ENCODE peak calls at places on chromosomes 5 and 9, in five cellular contexts. One of them, this sample, is unnamed.

GRCh38 chr9:92759990-92760893 is 4.4 kb downstream of the BICD2 start:
- DNase-seq in testis: peak; percentile 91
- DNase-seq in kidney epithelial cell: no peak
- DNase-seq in HCT116: no peak
- DNase-seq in adipocyte: no peak
- DNase-seq in this sample: peak; percentile 78

GRCh38 chr5:135829681-135830383 is 4.6 kb upstream of the SLC25A48 start:
- DNase-seq in testis: peak; percentile 88
- DNase-seq in kidney epithelial cell: peak; percentile 4
- DNase-seq in HCT116: peak; percentile 63
- DNase-seq in adipocyte: peak; percentile 80
- DNase-seq in this sample: peak; percentile 36

GRCh38 chr5:170486366-170486765 is 17.5 kb upstream of the KCNIP1 start:
- DNase-seq in testis: no peak
- DNase-seq in kidney epithelial cell: no peak
- DNase-seq in HCT116: no peak
- DNase-seq in adipocyte: no peak
- DNase-seq in this sample: no peak

GRCh38 chr9:129763235-129763917 is 10.5 kb upstream of the PTGES start:
- DNase-seq in testis: no peak
- DNase-seq in kidney epithelial cell: no peak
- DNase-seq in HCT116: no peak
- DNase-seq in adipocyte: peak; percentile 89
- DNase-seq in this sample: no peak

GRCh38 chr5:180370861-180371641 is 17.9 kb upstream of the GFPT2 start:
- DNase-seq in testis: no peak
- DNase-seq in kidney epithelial cell: no peak
- DNase-seq in HCT116: no peak
- DNase-seq in adipocyte: no peak
- DNase-seq in this sample: no peak

GRCh38 chr5:179438041-179438441 is 92.8 kb upstream of the ADAMTS2 start:
- DNase-seq in testis: peak; percentile 63
- DNase-seq in kidney epithelial cell: no peak
- DNase-seq in HCT116: no peak
- DNase-seq in adipocyte: no peak
- DNase-seq in this sample: no peak

GRCh38 chr5:56128166-56128565 is 105.0 kb downstream of the ANKRD55 start:
- DNase-seq in testis: no peak
- DNase-seq in kidney epithelial cell: no peak
- DNase-seq in HCT116: no peak
- DNase-seq in adipocyte: no peak
- DNase-seq in this sample: no peak

GRCh38 chr9:11319477-11320060 is 706.8 kb upstream of the PTPRD start:
- DNase-seq in testis: peak; percentile 30
- DNase-seq in kidney epithelial cell: no peak
- DNase-seq in HCT116: no peak
- DNase-seq in adipocyte: peak; percentile 6
- DNase-seq in this sample: no peak

GRCh38 chr5:171888051-171888481 is 102.4 kb downstream of the SMIM23 start:
- DNase-seq in testis: no peak
- DNase-seq in kidney epithelial cell: no peak
- DNase-seq in HCT116: no peak
- DNase-seq in adipocyte: no peak
- DNase-seq in this sample: no peak

GRCh38 chr5:76544268-76544926 is 78.8 kb downstream of the F2RL2 start:
- DNase-seq in testis: peak; percentile 52
- DNase-seq in kidney epithelial cell: no peak
- DNase-seq in HCT116: peak; percentile 31
- DNase-seq in adipocyte: no peak
- DNase-seq in this sample: no peak

GRCh38 chr9:99565203-99565602 is 256.5 kb upstream of the NR4A3 start:
- DNase-seq in testis: no peak
- DNase-seq in kidney epithelial cell: no peak
- DNase-seq in HCT116: no peak
- DNase-seq in adipocyte: no peak
- DNase-seq in this sample: peak; percentile 66

GRCh38 chr9:37952731-37953130 is 48.8 kb upstream of the SLC25A51 start:
- DNase-seq in testis: no peak
- DNase-seq in kidney epithelial cell: no peak
- DNase-seq in HCT116: no peak
- DNase-seq in adipocyte: peak; percentile 41
- DNase-seq in this sample: no peak

GRCh38 chr9:87076825-87077224 is 129.5 kb upstream of the GAS1 start:
- DNase-seq in testis: no peak
- DNase-seq in kidney epithelial cell: no peak
- DNase-seq in HCT116: no peak
- DNase-seq in adipocyte: no peak
- DNase-seq in this sample: no peak

GRCh38 chr9:73133921-73134407 is 17.7 kb upstream of the ANXA1 start:
- DNase-seq in testis: no peak
- DNase-seq in kidney epithelial cell: no peak
- DNase-seq in HCT116: no peak
- DNase-seq in adipocyte: peak; percentile 15
- DNase-seq in this sample: no peak

GRCh38 chr9:98860871-98861293 is 53.4 kb downstream of the GALNT12 start:
- DNase-seq in testis: peak; percentile 35
- DNase-seq in kidney epithelial cell: no peak
- DNase-seq in HCT116: no peak
- DNase-seq in adipocyte: peak; percentile 96
- DNase-seq in this sample: peak; percentile 88

GRCh38 chr5:911601-912000 is 18.9 kb downstream of the TRIP13 start:
- DNase-seq in testis: no peak
- DNase-seq in kidney epithelial cell: no peak
- DNase-seq in HCT116: peak; percentile 55
- DNase-seq in adipocyte: no peak
- DNase-seq in this sample: no peak

GRCh38 chr9:79660615-79661014 is 88.8 kb downstream of the TLE4 start:
- DNase-seq in testis: no peak
- DNase-seq in kidney epithelial cell: no peak
- DNase-seq in HCT116: no peak
- DNase-seq in adipocyte: no peak
- DNase-seq in this sample: no peak

GRCh38 chr9:78618735-78619134 is 321.8 kb downstream of the PSAT1 start:
- DNase-seq in testis: no peak
- DNase-seq in kidney epithelial cell: no peak
- DNase-seq in HCT116: no peak
- DNase-seq in adipocyte: no peak
- DNase-seq in this sample: no peak

GRCh38 chr9:35732185-35733108 is at the start of the genes CREB3 and TLN1:
- DNase-seq in testis: peak; percentile 98
- DNase-seq in kidney epithelial cell: peak; percentile 95
- DNase-seq in HCT116: peak; percentile 97
- DNase-seq in adipocyte: peak; percentile 99
- DNase-seq in this sample: peak; percentile 97

DNA sequence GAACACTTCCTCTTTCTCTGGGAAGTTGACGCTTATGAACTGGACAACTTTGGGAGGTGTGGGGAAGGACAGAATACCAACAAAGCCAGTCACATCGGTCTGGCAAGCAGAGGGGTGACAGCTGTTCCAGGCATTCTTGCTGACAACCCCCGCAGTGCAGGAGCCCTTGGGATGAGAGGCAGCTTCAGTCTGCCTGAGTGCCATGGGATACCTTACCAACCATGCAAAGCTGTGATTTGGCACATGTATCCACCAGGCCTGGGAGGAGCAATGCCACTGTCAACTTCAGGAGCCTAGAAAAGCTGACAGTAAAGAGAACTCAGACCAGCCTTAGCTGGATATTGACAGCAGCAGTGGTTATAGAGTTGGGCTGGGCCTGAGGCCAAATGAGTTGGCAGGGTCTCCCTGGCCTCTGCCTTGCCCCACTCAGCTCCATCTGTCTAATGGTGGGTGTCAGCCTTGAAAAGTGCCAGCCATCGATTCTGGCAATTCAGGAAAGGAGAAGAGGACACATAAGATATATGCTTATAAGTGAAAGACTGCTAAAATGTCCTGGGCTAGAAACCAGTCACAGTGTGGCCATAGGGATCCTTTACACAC is 10.0 kb upstream of the PLPPR1 start:
- DNase-seq in testis: no peak
- DNase-seq in kidney epithelial cell: no peak
- DNase-seq in HCT116: no peak
- DNase-seq in adipocyte: no peak
- DNase-seq in this sample: no peak
- H3K4me3 ChIP-seq in testis: no peak overlapping the region
- H3K4me3 ChIP-seq in kidney epithelial cell: no peak overlapping the region
- H3K4me3 ChIP-seq in HCT116: no peak overlapping the region
- H3K4me3 ChIP-seq in adipocyte: no peak overlapping the region
- H3K4me3 ChIP-seq in this sample: no peak overlapping the region

GRCh38 chr5:73437126-73438047 is 11.2 kb downstream of the FOXD1 start:
- DNase-seq in testis: no peak
- DNase-seq in kidney epithelial cell: peak; percentile 49
- DNase-seq in HCT116: peak; percentile 48
- DNase-seq in adipocyte: peak; percentile 76
- DNase-seq in this sample: no peak

GRCh38 chr5:73434921-73435320 is 13.7 kb downstream of the FOXD1 start:
- DNase-seq in testis: no peak
- DNase-seq in kidney epithelial cell: no peak
- DNase-seq in HCT116: no peak
- DNase-seq in adipocyte: no peak
- DNase-seq in this sample: no peak

GRCh38 chr5:73438048-73438896 is 10.3 kb downstream of the FOXD1 start:
- DNase-seq in testis: no peak
- DNase-seq in kidney epithelial cell: no peak
- DNase-seq in HCT116: no peak
- DNase-seq in adipocyte: peak; percentile 24
- DNase-seq in this sample: no peak

GRCh38 chr5:73435640-73436534 is 12.7 kb downstream of the FOXD1 start:
- DNase-seq in testis: no peak
- DNase-seq in kidney epithelial cell: no peak
- DNase-seq in HCT116: no peak
- DNase-seq in adipocyte: no peak
- DNase-seq in this sample: no peak

DNA sequence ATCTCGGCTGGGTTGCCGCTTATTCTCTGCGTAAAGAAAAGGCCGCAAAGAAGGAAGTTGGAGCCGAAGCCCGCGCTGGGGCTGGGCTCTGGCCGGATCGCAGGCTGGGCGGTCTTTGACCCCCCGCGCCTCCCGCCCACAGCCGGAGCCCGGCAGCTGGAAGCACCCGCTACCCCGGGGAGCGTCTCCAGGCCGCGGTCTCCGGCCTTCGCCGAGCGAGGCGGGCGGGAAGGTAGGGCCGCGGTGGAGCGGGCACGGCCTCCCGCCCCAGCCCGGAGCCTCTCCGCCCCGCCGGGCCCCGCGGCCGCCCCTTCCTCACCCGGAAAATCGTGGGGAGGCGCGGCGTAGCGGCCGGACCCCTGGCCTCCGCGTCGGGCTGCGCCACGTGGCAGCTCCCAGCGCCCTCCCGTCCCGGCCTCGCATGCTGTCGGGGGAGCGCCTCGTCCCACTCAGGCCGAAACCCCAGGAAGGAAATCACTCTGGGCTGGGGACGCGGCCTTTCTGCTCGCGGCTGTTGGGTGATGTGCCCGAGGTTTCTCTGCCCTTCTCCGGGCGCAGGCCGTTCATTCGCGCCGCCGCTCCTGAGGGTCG is 11.9 kb downstream of the FOXD1 start:
- DNase-seq in testis: no peak
- DNase-seq in kidney epithelial cell: no peak
- DNase-seq in HCT116: no peak
- DNase-seq in adipocyte: no peak
- DNase-seq in this sample: no peak
- H3K4me3 ChIP-seq in testis: peak overlapping the region; percentile 39
- H3K4me3 ChIP-seq in kidney epithelial cell: peak overlapping the region; percentile 46
- H3K4me3 ChIP-seq in HCT116: no peak overlapping the region
- H3K4me3 ChIP-seq in adipocyte: no peak overlapping the region
- H3K4me3 ChIP-seq in this sample: no peak overlapping the region

GRCh38 chr9:89498845-89499480 is 1.1 kb upstream of the SEMA4D start:
- DNase-seq in testis: no peak
- DNase-seq in kidney epithelial cell: no peak
- DNase-seq in HCT116: no peak
- DNase-seq in adipocyte: no peak
- DNase-seq in this sample: no peak
- H3K4me3 ChIP-seq in testis: no peak overlapping the region
- H3K4me3 ChIP-seq in kidney epithelial cell: no peak overlapping the region
- H3K4me3 ChIP-seq in HCT116: no peak overlapping the region
- H3K4me3 ChIP-seq in adipocyte: no peak overlapping the region
- H3K4me3 ChIP-seq in this sample: no peak overlapping the region

DNA sequence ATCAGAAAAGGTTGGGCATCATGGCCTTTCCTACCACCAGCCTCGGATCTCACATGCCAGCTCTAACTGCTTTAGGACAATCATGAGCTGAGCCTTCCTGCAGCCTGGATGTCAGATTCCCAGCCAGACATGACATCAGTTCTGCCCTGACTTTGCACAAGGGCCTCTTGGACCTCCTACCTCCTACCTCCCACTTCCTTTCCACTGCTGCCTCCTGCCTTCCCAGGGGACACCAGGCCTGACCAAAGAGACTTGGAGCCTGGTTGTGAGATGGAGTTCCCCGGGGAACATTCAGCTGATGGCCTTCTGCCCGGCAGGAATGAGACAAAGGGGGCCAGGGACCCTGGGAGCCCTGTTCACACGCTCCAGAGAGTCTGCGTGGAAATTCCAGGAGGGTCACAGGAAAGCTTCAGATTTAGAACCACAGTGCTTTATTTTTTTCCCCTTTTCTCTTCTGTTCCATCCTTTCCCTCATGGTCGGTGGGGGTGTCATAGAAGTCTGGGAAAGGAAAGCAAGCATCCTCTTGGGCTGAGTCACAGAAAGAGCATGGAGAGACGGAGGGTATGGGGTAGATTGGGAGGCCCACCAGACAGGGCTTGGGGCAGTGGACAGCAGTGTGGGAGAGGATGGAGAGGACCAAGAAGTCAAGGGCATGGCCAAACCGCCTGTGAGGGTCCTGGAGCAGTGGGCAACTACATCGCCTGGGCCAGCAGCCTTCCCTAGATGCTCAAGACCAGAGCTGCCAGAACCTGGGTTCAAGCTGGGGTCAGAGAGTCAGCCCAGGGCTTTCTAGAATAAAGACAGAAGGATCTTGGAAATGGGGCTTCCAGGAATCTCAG is 35.5 kb upstream of the IL17B start:
- DNase-seq in testis: no peak
- DNase-seq in kidney epithelial cell: no peak
- DNase-seq in HCT116: no peak
- DNase-seq in adipocyte: peak; percentile 56
- DNase-seq in this sample: peak; percentile 81
- H3K4me3 ChIP-seq in testis: no peak overlapping the region
- H3K4me3 ChIP-seq in kidney epithelial cell: no peak overlapping the region
- H3K4me3 ChIP-seq in HCT116: no peak overlapping the region
- H3K4me3 ChIP-seq in adipocyte: no peak overlapping the region
- H3K4me3 ChIP-seq in this sample: no peak overlapping the region

GRCh38 chr9:33159058-33159759 is 7.9 kb downstream of the B4GALT1 start:
- DNase-seq in testis: peak; percentile 81
- DNase-seq in kidney epithelial cell: no peak
- DNase-seq in HCT116: no peak
- DNase-seq in adipocyte: peak; percentile 56
- DNase-seq in this sample: peak; percentile 73
- H3K4me3 ChIP-seq in testis: no peak overlapping the region
- H3K4me3 ChIP-seq in kidney epithelial cell: no peak overlapping the region
- H3K4me3 ChIP-seq in HCT116: no peak overlapping the region
- H3K4me3 ChIP-seq in adipocyte: peak overlapping the region; percentile 68
- H3K4me3 ChIP-seq in this sample: peak overlapping the region; percentile 14

GRCh38 chr5:178121450-178122276 is 8.3 kb downstream of the N4BP3 start:
- DNase-seq in testis: peak; percentile 41
- DNase-seq in kidney epithelial cell: no peak
- DNase-seq in HCT116: no peak
- DNase-seq in adipocyte: no peak
- DNase-seq in this sample: no peak
- H3K4me3 ChIP-seq in testis: no peak overlapping the region
- H3K4me3 ChIP-seq in kidney epithelial cell: no peak overlapping the region
- H3K4me3 ChIP-seq in HCT116: no peak overlapping the region
- H3K4me3 ChIP-seq in adipocyte: peak overlapping the region; percentile 39
- H3K4me3 ChIP-seq in this sample: peak overlapping the region; percentile 17

This sample was measured in heart right ventricle.